ENCODE peak calls at places on chromosomes 5 and 9, in ten cellular contexts. P, J, G, M, N, D, I, Q, Y and B are unnamed samples.

GRCh38 chr5:116361171-116361967 is 213.3 kb downstream of the SEMA6A start:
- DNase-seq in M (no peak), I (no peak), J (peak), Y (no peak), N (no peak), Q (no peak), D (no peak), P (peak), G (no peak), B (peak)

GRCh38 chr5:108818613-108819272 is 71.0 kb downstream of the FER start:
- DNase-seq in Q (no peak), Y (no peak), D (no peak), P (no peak), G (peak), N (no peak), J (no peak), I (no peak), M (no peak), B (no peak)

GRCh38 chr9:21883642-21884041 is 81.2 kb downstream of the MTAP start:
- DNase-seq in P (no peak), Y (no peak), N (no peak), M (no peak), Q (no peak), I (peak), D (no peak), J (no peak), G (no peak), B (no peak)

GRCh38 chr5:31638748-31639418 is at the start of gene PDZD2:
- DNase-seq in P (peak), Q (no peak), D (peak), Y (peak), J (peak), I (peak), N (peak), G (peak), M (peak), B (peak)

GRCh38 chr5:67020231-67020630 is 176.4 kb downstream of the CD180 start:
- DNase-seq in G (no peak), Q (no peak), I (no peak), N (no peak), P (no peak), J (no peak), D (no peak), Y (no peak), M (no peak), B (no peak)

GRCh38 chr5:179313849-179314521 is 31.3 kb downstream of the ADAMTS2 start:
- DNase-seq in N (no peak), Q (no peak), D (no peak), Y (no peak), P (peak), M (no peak), J (peak), G (no peak), I (no peak), B (peak)

GRCh38 chr5:100647461-100648230 is 112.5 kb downstream of the FAM174A start:
- DNase-seq in J (no peak), I (no peak), G (no peak), Y (no peak), M (no peak), Q (no peak), P (no peak), D (peak), N (peak), B (peak)

GRCh38 chr5:138438724-138439536 is at the start of gene REEP2:
- DNase-seq in N (peak), J (peak), G (no peak), I (no peak), P (peak), Q (no peak), Y (no peak), M (peak), D (peak), B (peak)

GRCh38 chr5:150644496-150644895 is 4.0 kb downstream of the SYNPO start:
- DNase-seq in M (no peak), P (no peak), G (no peak), Y (peak), J (peak), Q (no peak), D (no peak), I (no peak), N (no peak), B (no peak)

GRCh38 chr9:114302727-114303126 is 20.2 kb upstream of the ORM1 start:
- DNase-seq in G (no peak), N (no peak), J (no peak), D (no peak), I (no peak), M (no peak), P (peak), Y (no peak), Q (peak), B (peak)

DNA sequence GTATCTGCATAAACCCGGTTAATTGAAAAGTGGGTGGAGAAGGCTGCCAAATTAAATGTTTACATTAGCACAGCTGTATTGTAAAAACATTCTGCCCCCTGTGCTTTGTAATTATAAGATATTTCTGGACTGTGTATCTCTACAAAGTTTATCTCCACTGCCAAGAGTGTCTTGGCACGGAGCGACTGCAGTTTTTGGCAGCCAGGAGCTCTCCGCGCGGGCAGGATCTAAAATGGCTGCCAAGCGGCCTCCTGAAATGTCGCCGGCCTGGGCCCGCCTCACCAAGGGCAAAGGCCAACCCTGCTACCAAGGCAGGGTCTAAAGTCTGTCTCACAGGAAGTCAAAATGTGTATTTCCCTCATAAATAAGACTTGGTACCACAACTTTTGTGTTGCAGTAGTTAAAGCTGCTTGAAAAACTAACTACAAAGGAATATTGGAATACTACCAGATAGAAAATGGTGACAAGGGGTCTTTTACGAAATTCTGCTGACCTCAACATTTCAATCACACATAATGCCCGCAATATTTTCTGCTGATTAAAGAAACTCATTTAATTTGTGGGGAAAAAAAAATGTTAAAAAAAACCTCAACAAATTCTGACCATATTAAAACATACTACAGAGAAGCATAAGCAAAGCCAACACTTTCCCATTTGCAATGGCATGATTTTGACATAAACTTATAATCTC is 110.4 kb downstream of the NFIB start:
- DNase-seq in D (peak), M (no peak), I (no peak), Y (no peak), P (no peak), J (peak), N (no peak), G (no peak), Q (no peak), B (peak)
- TF ChIP-seq POLR2AphosphoS5 in D (peak), M (no peak), I (no peak), Y (no peak), P (no peak), J (no peak), N (no peak), G (no peak), Q (peak), B (no peak)

GRCh38 chr5:160165137-160166068 is 46.2 kb upstream of the PWWP2A start:
- DNase-seq in D (peak), M (no peak), P (peak), Q (no peak), I (peak), Y (peak), N (peak), J (peak), G (no peak), B (peak)
- TF ChIP-seq POLR2AphosphoS5 in D (peak), M (no peak), P (peak), Q (peak), I (peak), Y (no peak), N (no peak), J (peak), G (no peak), B (peak)

DNA sequence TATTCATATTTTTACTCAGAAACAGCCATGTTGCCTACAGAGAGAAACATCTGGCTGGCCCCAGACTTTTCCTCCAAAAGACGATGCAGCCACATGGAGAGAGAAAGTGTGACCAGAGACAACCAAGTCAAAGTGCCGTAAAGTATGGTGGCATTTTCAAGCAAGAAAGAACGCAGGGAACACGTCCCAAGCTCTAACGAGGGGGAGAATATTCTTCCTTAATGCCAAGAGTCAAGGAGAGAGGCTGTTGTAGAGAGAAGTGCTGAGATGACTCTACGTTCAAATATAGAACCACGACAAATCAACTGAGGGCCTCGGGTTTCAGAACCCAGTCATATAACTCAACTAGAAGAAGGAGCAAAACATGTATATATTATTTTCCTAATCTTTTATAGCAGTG is 55.9 kb downstream of the FNBP1 start:
- DNase-seq in D (no peak), I (no peak), G (no peak), P (no peak), N (no peak), M (no peak), Y (no peak), J (no peak), Q (no peak), B (no peak)
- TF ChIP-seq POLR2AphosphoS5 in D (no peak), I (no peak), G (peak), P (no peak), N (no peak), M (peak), Y (no peak), J (no peak), Q (no peak), B (no peak)

DNA sequence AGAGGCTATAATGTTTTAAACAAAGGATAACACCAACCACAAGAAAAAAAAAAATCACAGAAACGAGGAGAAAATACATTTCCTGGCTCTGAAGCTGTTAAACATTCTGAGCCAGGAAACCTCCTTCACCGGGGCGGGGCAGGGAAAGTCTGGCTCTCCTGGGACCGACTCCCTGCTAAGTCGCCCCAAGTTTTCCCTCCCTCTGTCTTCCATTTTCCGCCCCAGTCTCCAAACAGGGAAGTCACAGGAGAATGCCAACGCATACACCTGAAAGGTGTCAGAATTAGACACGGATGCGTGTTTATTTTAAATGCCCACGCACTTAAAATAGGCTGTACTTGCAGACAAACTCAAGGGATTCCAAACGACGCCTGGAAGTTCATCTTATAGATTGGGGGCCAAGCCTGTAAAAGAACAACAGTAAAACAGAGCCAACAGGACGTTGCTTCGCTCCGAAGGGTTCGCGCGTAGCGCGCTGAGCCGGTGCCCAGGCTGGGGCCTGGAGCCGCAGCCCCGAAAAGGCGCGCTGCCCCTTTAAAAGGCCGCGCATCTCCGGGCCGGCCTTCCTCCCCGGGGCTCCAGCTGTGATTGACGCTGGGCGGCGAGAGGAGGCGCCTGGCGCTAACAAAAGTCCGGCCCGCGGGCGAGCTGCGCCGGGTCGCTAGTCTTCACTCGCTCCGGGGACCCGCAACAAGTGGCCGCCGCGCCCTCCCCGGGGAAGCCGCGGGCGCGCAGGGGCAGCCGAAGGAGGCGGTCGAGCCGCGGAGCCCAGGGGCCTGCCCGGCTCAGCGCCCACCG is at the start of gene FBXL7:
- DNase-seq in Q (no peak), Y (peak), P (peak), I (no peak), G (no peak), J (peak), M (peak), N (no peak), D (peak), B (peak)
- TF ChIP-seq POLR2AphosphoS5 in Q (peak), Y (no peak), P (peak), I (no peak), G (no peak), J (peak), M (no peak), N (no peak), D (peak), B (peak)

GRCh38 chr5:149140197-149141002 is 893 bp upstream of the ABLIM3 start:
- DNase-seq in P (no peak), M (no peak), D (no peak), G (no peak), J (no peak), Y (no peak), Q (no peak), N (no peak), I (no peak), B (no peak)

GRCh38 chr5:149138182-149138923 is 2.9 kb upstream of the ABLIM3 start:
- DNase-seq in D (no peak), I (no peak), N (no peak), G (no peak), J (no peak), M (no peak), P (no peak), Y (no peak), Q (no peak), B (no peak)

GRCh38 chr5:149143470-149143869 is 2.2 kb downstream of the ABLIM3 start:
- DNase-seq in D (peak), P (no peak), G (no peak), Y (no peak), N (no peak), Q (no peak), I (no peak), J (no peak), M (no peak), B (no peak)

GRCh38 chr5:149141957-149142851 is 911 bp downstream of the ABLIM3 start:
- DNase-seq in P (no peak), G (no peak), D (peak), I (no peak), N (no peak), Y (no peak), M (no peak), J (peak), Q (no peak), B (no peak)

DNA sequence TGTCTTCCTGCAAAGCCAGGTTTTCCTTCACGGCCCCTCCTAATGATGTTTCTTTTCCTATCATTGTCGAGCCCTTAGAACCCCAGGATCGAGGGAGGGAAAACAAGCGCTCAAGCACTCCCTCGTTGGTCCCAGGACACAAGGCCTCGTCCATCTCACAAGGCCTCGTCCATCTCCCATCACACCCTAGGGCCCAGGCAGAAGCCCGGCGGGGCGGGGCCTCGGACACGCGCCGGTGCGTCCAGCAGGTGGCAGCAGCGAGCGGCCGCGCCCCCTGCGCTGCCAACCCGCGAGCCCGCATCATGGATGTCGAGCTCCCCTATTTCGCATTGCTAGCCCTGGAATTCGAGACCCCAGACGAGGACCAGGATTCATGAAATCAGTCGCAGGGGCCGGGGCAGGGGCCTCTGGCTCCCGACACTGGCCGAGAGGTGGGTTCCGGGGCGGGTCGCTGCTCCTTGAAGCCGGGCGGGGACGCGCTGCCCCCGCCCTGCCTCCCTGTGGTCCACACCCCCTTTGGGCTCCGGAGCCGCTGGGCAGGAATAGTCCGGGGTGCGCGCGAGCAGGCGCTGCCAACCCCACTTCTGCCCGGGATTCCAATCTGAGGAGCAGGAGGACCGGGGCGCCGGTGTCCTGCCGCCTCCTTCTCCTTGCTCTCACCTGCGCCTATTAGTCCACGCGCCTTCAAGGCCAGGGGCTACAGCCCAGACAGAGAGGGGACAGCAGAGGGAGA is at the start of gene ABLIM3:
- DNase-seq in G (no peak), P (peak), Y (no peak), J (peak), Q (no peak), I (no peak), N (peak), D (peak), M (peak), B (peak)
- TF ChIP-seq POLR2AphosphoS5 in G (no peak), P (peak), Y (no peak), J (no peak), Q (peak), I (no peak), N (no peak), D (peak), M (no peak), B (no peak)

DNA sequence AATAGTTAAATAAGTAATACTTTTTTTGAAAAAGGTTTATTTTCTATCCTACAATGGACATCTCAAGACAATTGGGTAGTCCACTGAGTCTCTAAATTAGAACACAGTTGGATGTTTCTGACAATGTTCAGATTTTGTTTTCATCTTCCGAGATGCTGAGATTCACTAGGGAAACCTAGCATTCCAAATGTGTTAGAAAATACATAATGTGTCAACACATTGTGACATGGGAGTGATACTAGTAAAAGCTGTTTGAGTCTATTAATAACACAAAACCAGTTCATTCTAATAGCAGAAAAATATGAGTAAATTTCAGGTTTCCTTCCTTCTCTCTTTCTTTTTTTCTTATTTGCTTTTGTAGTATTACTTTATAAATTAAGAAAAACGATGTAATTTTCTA is 68.2 kb upstream of the CDH10 start:
- DNase-seq in M (no peak), N (no peak), Q (no peak), P (no peak), G (no peak), D (no peak), I (no peak), Y (no peak), J (no peak), B (no peak)
- TF ChIP-seq POLR2AphosphoS5 in M (no peak), N (no peak), Q (no peak), P (no peak), G (no peak), D (no peak), I (no peak), Y (no peak), J (no peak), B (no peak)

DNA sequence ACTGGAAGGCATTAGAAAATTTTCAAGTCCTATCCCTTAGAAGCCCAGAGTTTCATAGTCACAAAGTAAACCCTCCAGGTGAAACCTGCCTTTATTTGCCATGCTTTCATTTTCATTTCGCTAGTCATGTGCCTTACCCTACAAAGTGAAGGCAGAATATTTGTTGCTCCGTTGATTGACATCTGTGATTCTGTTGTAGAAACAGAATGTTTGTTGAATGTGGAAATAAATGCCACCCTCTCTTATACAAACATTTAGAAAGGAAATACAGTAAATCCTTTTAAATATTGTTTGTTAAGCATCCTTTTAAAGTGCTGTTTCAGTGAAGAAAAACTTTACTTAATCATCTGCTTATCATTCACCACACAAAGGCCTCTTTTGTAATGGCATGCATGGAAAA is 34.4 kb upstream of the CAST start:
- DNase-seq in J (no peak), P (no peak), G (no peak), I (no peak), D (no peak), N (no peak), M (no peak), Q (no peak), Y (peak), B (no peak)
- TF ChIP-seq POLR2AphosphoS5 in J (no peak), P (no peak), G (no peak), I (no peak), D (no peak), N (no peak), M (no peak), Q (no peak), Y (no peak), B (no peak)

GRCh38 chr5:61232490-61232889 is 70.2 kb upstream of the SMIM15 start:
- DNase-seq in P (no peak), M (no peak), D (no peak), N (no peak), Q (no peak), Y (no peak), I (no peak), J (no peak), G (no peak), B (no peak)
- TF ChIP-seq POLR2AphosphoS5 in P (no peak), M (no peak), D (no peak), N (no peak), Q (no peak), Y (no peak), I (no peak), J (no peak), G (no peak), B (no peak)

DNA sequence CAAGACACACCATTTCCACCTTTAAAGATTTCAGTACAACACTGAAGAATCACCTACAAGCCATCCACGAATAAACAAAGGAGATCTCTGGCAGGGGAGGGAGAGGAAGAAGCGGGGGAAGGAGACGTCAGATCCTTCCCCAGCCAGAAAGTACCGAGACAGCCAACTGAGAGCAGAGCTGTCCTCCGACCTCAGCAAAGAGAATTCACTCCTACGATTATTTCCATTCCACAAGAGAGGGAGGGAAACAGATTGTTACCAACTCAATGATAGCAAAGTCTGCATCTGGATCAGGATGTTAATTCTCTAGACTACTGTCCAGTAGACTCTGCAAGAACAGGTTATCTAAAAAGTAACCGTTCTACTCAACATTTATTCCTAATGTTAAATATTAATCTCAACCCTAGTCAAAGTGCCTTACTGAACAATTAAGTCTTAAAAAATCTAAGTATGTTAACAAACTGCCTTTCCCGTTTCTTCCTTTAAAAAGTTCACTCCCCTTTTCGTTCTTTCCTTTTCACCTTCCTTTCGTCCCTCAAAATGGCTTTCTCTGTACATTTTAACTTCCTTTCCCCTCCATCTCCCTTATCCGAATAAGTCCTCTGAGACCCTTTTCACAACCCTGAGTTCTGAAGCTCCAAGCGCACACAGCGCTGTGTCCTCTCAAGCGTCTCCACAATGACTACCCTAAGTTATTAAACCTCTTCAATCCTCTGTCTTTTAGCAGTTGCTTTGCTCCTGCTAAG is 1.4 kb downstream of the CHD1 start:
- DNase-seq in D (peak), P (peak), I (no peak), N (peak), J (peak), M (no peak), Y (no peak), Q (no peak), G (no peak), B (peak)
- TF ChIP-seq POLR2AphosphoS5 in D (peak), P (peak), I (peak), N (peak), J (no peak), M (peak), Y (no peak), Q (peak), G (peak), B (peak)